ENCODE peak calls at places on chromosomes 6 and 20, in seven cellular contexts. One of them, this sample, is unnamed.

GRCh38 chr20:13644010-13644409 is 5.3 kb upstream of the TASP1 start:
- DNase-seq in fibroblast of lung: peak; percentile 19
- DNase-seq in IMR-90: no peak
- DNase-seq in MM.1S: no peak
- DNase-seq in hepatocyte: no peak
- DNase-seq in PC-3: no peak
- DNase-seq in GM23248: peak; percentile 55
- DNase-seq in this sample: peak; percentile 38

GRCh38 chr6:16468991-16469615 is 230.7 kb downstream of the GMPR start:
- DNase-seq in fibroblast of lung: no peak
- DNase-seq in GM23248: no peak
- DNase-seq in hepatocyte: no peak
- DNase-seq in IMR-90: no peak
- DNase-seq in MM.1S: no peak
- DNase-seq in PC-3: no peak
- DNase-seq in this sample: no peak

GRCh38 chr6:17684134-17684533 is 22.6 kb downstream of the NUP153 start:
- DNase-seq in MM.1S: no peak
- DNase-seq in GM23248: no peak
- DNase-seq in PC-3: no peak
- DNase-seq in hepatocyte: no peak
- DNase-seq in fibroblast of lung: no peak
- DNase-seq in IMR-90: no peak
- DNase-seq in this sample: no peak

GRCh38 chr6:164098857-164099534 is 684.5 kb downstream of the QKI start:
- DNase-seq in IMR-90: no peak
- DNase-seq in PC-3: no peak
- DNase-seq in MM.1S: no peak
- DNase-seq in fibroblast of lung: peak; percentile 52
- DNase-seq in hepatocyte: peak; percentile 84
- DNase-seq in GM23248: no peak
- DNase-seq in this sample: no peak

GRCh38 chr6:39791311-39791710 is 865 bp upstream of the DAAM2 start:
- DNase-seq in PC-3: no peak
- DNase-seq in hepatocyte: no peak
- DNase-seq in fibroblast of lung: peak; percentile 35
- DNase-seq in GM23248: peak; percentile 45
- DNase-seq in IMR-90: no peak
- DNase-seq in MM.1S: no peak
- DNase-seq in this sample: no peak

GRCh38 chr20:9131841-9132240 is 63.0 kb downstream of the PLCB4 start:
- DNase-seq in IMR-90: no peak
- DNase-seq in GM23248: no peak
- DNase-seq in fibroblast of lung: no peak
- DNase-seq in hepatocyte: no peak
- DNase-seq in PC-3: no peak
- DNase-seq in MM.1S: no peak
- DNase-seq in this sample: no peak

GRCh38 chr20:61476956-61477355 is 224.9 kb downstream of the CDH4 start:
- DNase-seq in fibroblast of lung: no peak
- DNase-seq in GM23248: no peak
- DNase-seq in hepatocyte: no peak
- DNase-seq in MM.1S: no peak
- DNase-seq in PC-3: no peak
- DNase-seq in IMR-90: no peak
- DNase-seq in this sample: no peak

GRCh38 chr20:10167025-10167424 is 51.6 kb upstream of the SNAP25 start:
- DNase-seq in GM23248: no peak
- DNase-seq in MM.1S: no peak
- DNase-seq in fibroblast of lung: no peak
- DNase-seq in PC-3: no peak
- DNase-seq in IMR-90: no peak
- DNase-seq in hepatocyte: no peak
- DNase-seq in this sample: no peak

GRCh38 chr6:156957931-156958547 is 180.9 kb downstream of the ARID1B start:
- DNase-seq in PC-3: no peak
- DNase-seq in hepatocyte: no peak
- DNase-seq in fibroblast of lung: peak; percentile 31
- DNase-seq in MM.1S: no peak
- DNase-seq in IMR-90: peak; percentile 35
- DNase-seq in GM23248: no peak
- DNase-seq in this sample: no peak

GRCh38 chr6:78832091-78832808 is 35.1 kb upstream of the IRAK1BP1 start:
- DNase-seq in hepatocyte: no peak
- DNase-seq in IMR-90: no peak
- DNase-seq in MM.1S: peak; percentile 74
- DNase-seq in PC-3: no peak
- DNase-seq in GM23248: no peak
- DNase-seq in fibroblast of lung: no peak
- DNase-seq in this sample: no peak

GRCh38 chr6:44169886-44170570 is 11.4 kb downstream of the CAPN11 start:
- DNase-seq in PC-3: no peak
- DNase-seq in MM.1S: no peak
- DNase-seq in fibroblast of lung: no peak
- DNase-seq in hepatocyte: no peak
- DNase-seq in IMR-90: no peak
- DNase-seq in GM23248: no peak
- DNase-seq in this sample: no peak

GRCh38 chr6:44169154-44169553 is 10.5 kb downstream of the CAPN11 start:
- DNase-seq in GM23248: peak; percentile 53
- DNase-seq in MM.1S: no peak
- DNase-seq in PC-3: no peak
- DNase-seq in hepatocyte: no peak
- DNase-seq in IMR-90: no peak
- DNase-seq in fibroblast of lung: peak; percentile 23
- DNase-seq in this sample: no peak

GRCh38 chr6:44172759-44173500 is 14.3 kb downstream of the CAPN11 start:
- DNase-seq in fibroblast of lung: peak; percentile 78
- DNase-seq in GM23248: peak; percentile 88
- DNase-seq in IMR-90: peak; percentile 65
- DNase-seq in PC-3: peak; percentile 89
- DNase-seq in hepatocyte: peak; percentile 85
- DNase-seq in MM.1S: peak; percentile 64
- DNase-seq in this sample: no peak

GRCh38 chr6:44176130-44176934 is 17.7 kb downstream of the CAPN11 start:
- DNase-seq in fibroblast of lung: no peak
- DNase-seq in MM.1S: no peak
- DNase-seq in hepatocyte: no peak
- DNase-seq in PC-3: no peak
- DNase-seq in GM23248: no peak
- DNase-seq in IMR-90: no peak
- DNase-seq in this sample: no peak

DNA sequence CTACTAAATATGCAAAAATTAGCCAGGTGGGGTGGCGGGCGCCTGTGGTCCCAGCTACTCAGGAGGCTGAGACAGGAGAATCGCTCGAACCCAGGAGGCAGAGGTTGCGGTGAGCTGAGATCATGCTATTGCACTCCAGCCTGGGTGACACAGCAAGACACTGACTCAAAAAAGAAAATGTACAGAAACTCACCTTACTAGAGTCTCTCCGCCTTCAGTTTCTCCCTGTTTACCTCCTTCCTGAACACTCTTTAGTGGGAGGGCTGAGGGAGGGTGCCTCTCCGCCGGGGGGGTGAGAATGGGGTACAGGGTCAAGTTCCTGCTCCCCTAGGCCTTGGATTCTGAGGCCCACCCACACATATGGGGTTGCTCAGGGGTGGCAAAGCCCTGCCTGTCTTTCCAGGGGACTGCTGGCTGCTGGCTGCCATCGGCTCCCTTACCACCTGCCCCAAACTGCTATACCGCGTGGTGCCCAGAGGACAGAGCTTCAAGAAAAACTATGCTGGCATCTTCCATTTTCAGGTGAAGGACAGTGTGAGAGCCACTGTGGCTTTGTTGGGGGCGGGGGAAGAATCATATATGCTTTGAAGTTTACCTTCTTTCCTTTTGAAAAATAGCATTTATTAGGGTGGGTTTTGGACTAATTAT is 13.4 kb downstream of the CAPN11 start:
- DNase-seq in GM23248: no peak
- DNase-seq in fibroblast of lung: no peak
- DNase-seq in hepatocyte: no peak
- DNase-seq in IMR-90: no peak
- DNase-seq in PC-3: no peak
- DNase-seq in MM.1S: no peak
- DNase-seq in this sample: no peak
- H3K4me2 ChIP-seq in GM23248: no peak overlapping the region
- H3K4me2 ChIP-seq in fibroblast of lung: no peak overlapping the region
- H3K4me2 ChIP-seq in hepatocyte: no peak overlapping the region
- H3K4me2 ChIP-seq in IMR-90: no peak overlapping the region
- H3K4me2 ChIP-seq in PC-3: no peak overlapping the region
- H3K4me2 ChIP-seq in MM.1S: no peak overlapping the region
- H3K4me2 ChIP-seq in this sample: no peak overlapping the region

GRCh38 chr20:29443819-29444218 is 1813.6 kb upstream of the DEFB115 start:
- DNase-seq in MM.1S: no peak
- DNase-seq in IMR-90: no peak
- DNase-seq in PC-3: no peak
- DNase-seq in fibroblast of lung: no peak
- DNase-seq in GM23248: no peak
- DNase-seq in hepatocyte: no peak
- DNase-seq in this sample: no peak
- H3K36me3 ChIP-seq in MM.1S: no peaks in the 10 kb centered on the region
- H3K36me3 ChIP-seq in IMR-90: no peaks in the 10 kb centered on the region
- H3K36me3 ChIP-seq in PC-3: no peaks in the 10 kb centered on the region
- H3K36me3 ChIP-seq in fibroblast of lung: no peaks in the 10 kb centered on the region
- H3K36me3 ChIP-seq in GM23248: no peaks in the 10 kb centered on the region
- H3K36me3 ChIP-seq in hepatocyte: no peaks in the 10 kb centered on the region
- H3K36me3 ChIP-seq in this sample: no peaks in the 10 kb centered on the region

DNA sequence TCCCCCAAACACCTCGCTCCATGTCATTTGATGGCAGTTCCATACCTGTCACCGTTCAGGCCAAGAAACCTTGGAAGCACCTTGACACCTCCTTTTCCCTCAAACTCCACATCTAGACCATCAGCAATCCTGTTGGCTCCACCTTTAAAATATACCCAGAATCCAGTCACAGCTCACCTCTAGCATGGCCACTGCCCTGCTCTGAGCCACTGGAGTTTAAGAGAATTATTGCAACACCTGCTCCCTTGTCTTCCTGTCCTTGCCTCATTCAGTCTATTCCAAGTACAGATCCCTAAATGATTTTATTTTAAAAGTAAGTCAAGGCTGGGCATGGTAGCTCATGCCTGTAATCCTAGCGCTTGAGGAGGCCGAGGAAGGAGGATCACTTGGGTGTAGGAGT is 11.6 kb upstream of the TRIB3 start:
- DNase-seq in GM23248: no peak
- DNase-seq in IMR-90: no peak
- DNase-seq in fibroblast of lung: no peak
- DNase-seq in MM.1S: no peak
- DNase-seq in hepatocyte: no peak
- DNase-seq in PC-3: no peak
- DNase-seq in this sample: no peak
- H3K4me1 ChIP-seq in GM23248: peaks cover 14% of the 10 kb centered on the region
- H3K4me1 ChIP-seq in IMR-90: peaks cover 25% of the 10 kb centered on the region
- H3K4me1 ChIP-seq in fibroblast of lung: peaks cover 19% of the 10 kb centered on the region
- H3K4me1 ChIP-seq in MM.1S: peaks cover 10% of the 10 kb centered on the region
- H3K4me1 ChIP-seq in hepatocyte: peaks cover 49% of the 10 kb centered on the region
- H3K4me1 ChIP-seq in PC-3: peaks cover 86% of the 10 kb centered on the region
- H3K4me1 ChIP-seq in this sample: peaks cover 56% of the 10 kb centered on the region

DNA sequence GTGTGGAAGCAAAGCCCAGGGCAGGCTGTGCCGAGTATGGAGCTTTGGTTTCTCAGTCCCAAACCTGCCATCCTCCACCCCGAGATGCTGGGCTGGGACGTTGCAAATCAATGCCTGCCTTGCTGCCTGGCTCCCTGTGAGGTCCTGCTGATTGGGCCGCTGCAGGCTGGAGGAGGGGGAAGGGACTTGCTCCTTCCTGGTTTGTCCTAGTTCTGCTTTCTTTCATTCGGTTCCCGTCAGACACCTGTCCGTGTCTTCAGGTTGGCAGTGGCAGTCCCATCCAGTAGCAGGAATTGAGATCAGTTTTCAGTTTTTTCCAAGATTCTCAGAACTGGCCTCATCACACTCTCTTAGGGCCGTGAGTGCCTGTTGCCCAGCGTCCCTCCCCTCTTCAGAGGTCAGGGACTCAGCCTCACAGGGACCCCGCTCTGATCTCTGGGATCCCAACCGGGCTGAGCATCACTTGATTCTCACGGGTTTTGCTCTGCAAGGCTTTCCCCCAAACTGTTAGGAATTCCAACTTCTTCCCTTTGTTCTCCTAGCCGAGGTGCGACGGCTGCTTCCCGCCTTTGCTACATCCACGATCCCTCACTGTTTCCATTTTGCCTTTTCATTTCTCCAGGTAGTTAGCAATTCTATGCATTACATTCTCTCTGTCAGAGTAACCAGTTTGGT is 24.2 kb upstream of the TAGAP start:
- DNase-seq in hepatocyte: no peak
- DNase-seq in MM.1S: no peak
- DNase-seq in GM23248: no peak
- DNase-seq in IMR-90: no peak
- DNase-seq in fibroblast of lung: no peak
- DNase-seq in PC-3: no peak
- DNase-seq in this sample: no peak
- H3K4me2 ChIP-seq in hepatocyte: no peak overlapping the region
- H3K4me2 ChIP-seq in MM.1S: no peak overlapping the region
- H3K4me2 ChIP-seq in GM23248: no peak overlapping the region
- H3K4me2 ChIP-seq in IMR-90: no peak overlapping the region
- H3K4me2 ChIP-seq in fibroblast of lung: no peak overlapping the region
- H3K4me2 ChIP-seq in PC-3: no peak overlapping the region
- H3K4me2 ChIP-seq in this sample: no peak overlapping the region

GRCh38 chr6:158048589-158048988 is 66.9 kb downstream of the SYNJ2 start:
- DNase-seq in GM23248: no peak
- DNase-seq in hepatocyte: no peak
- DNase-seq in MM.1S: no peak
- DNase-seq in fibroblast of lung: no peak
- DNase-seq in IMR-90: no peak
- DNase-seq in PC-3: no peak
- DNase-seq in this sample: no peak
- H3K36me3 ChIP-seq in GM23248: peaks cover 6% of the 10 kb centered on the region
- H3K36me3 ChIP-seq in hepatocyte: no peaks in the 10 kb centered on the region
- H3K36me3 ChIP-seq in MM.1S: no peaks in the 10 kb centered on the region
- H3K36me3 ChIP-seq in fibroblast of lung: peaks cover 29% of the 10 kb centered on the region
- H3K36me3 ChIP-seq in IMR-90: peaks cover 32% of the 10 kb centered on the region
- H3K36me3 ChIP-seq in PC-3: peaks cover 4% of the 10 kb centered on the region
- H3K36me3 ChIP-seq in this sample: peaks cover 6% of the 10 kb centered on the region

GRCh38 chr6:137879885-137880430 is 12.9 kb downstream of the TNFAIP3 start:
- DNase-seq in hepatocyte: no peak
- DNase-seq in PC-3: no peak
- DNase-seq in fibroblast of lung: no peak
- DNase-seq in MM.1S: no peak
- DNase-seq in GM23248: no peak
- DNase-seq in IMR-90: no peak
- DNase-seq in this sample: no peak

GRCh38 chr6:137882225-137882961 is 15.3 kb downstream of the TNFAIP3 start:
- DNase-seq in hepatocyte: no peak
- DNase-seq in fibroblast of lung: no peak
- DNase-seq in MM.1S: no peak
- DNase-seq in IMR-90: peak; percentile 49
- DNase-seq in GM23248: peak; percentile 60
- DNase-seq in PC-3: no peak
- DNase-seq in this sample: no peak

GRCh38 chr6:137883400-137883888 is 16.4 kb downstream of the TNFAIP3 start:
- DNase-seq in IMR-90: peak; percentile 40
- DNase-seq in PC-3: no peak
- DNase-seq in hepatocyte: no peak
- DNase-seq in fibroblast of lung: peak; percentile 24
- DNase-seq in GM23248: no peak
- DNase-seq in MM.1S: no peak
- DNase-seq in this sample: no peak

GRCh38 chr6:137880633-137881521 is 13.8 kb downstream of the TNFAIP3 start:
- DNase-seq in MM.1S: no peak
- DNase-seq in hepatocyte: no peak
- DNase-seq in fibroblast of lung: no peak
- DNase-seq in IMR-90: no peak
- DNase-seq in PC-3: no peak
- DNase-seq in GM23248: no peak
- DNase-seq in this sample: no peak

GRCh38 chr6:137881522-137881886 is 14.4 kb downstream of the TNFAIP3 start:
- DNase-seq in PC-3: no peak
- DNase-seq in hepatocyte: no peak
- DNase-seq in fibroblast of lung: no peak
- DNase-seq in MM.1S: no peak
- DNase-seq in GM23248: no peak
- DNase-seq in IMR-90: no peak
- DNase-seq in this sample: no peak
- H3K4me1 ChIP-seq in PC-3: no peaks in the 10 kb centered on the region
- H3K4me1 ChIP-seq in hepatocyte: no peaks in the 10 kb centered on the region
- H3K4me1 ChIP-seq in fibroblast of lung: peaks cover 4% of the 10 kb centered on the region
- H3K4me1 ChIP-seq in MM.1S: peaks cover 47% of the 10 kb centered on the region
- H3K4me1 ChIP-seq in GM23248: peaks cover 12% of the 10 kb centered on the region
- H3K4me1 ChIP-seq in IMR-90: peaks cover 2% of the 10 kb centered on the region
- H3K4me1 ChIP-seq in this sample: no peaks in the 10 kb centered on the region